ENCODE peak calls at places on chromosomes 7 and 10, in eight cellular contexts. Q, X, V, N, E, Y, P and M are unnamed samples. For H3K9me3, the result is how much of the 10 kb centered on the place peaks cover.

GRCh38 chr10:77578583-77579227 is 58.9 kb downstream of the KCNMA1 start:
- DNase-seq in Q (no peak), X (no peak), V (peak), N (no peak), E (no peak), Y (no peak), P (no peak), M (no peak)

GRCh38 chr7:114916261-114916892 is 5.5 kb upstream of the MDFIC start:
- DNase-seq in Q (no peak), X (no peak), V (no peak), N (no peak), E (no peak), Y (no peak), P (no peak), M (no peak)

GRCh38 chr10:22103701-22104100 is 100.2 kb upstream of the DNAJC1 start:
- DNase-seq in Q (peak), X (no peak), V (peak), N (no peak), E (peak), Y (no peak), P (no peak), M (no peak)

GRCh38 chr7:136229819-136230609 is 252.9 kb upstream of the MTPN start:
- DNase-seq in Q (no peak), X (no peak), V (no peak), N (no peak), E (no peak), Y (no peak), P (no peak), M (no peak)

GRCh38 chr10:97312897-97313296 is 6.2 kb upstream of the FRAT1 start:
- DNase-seq in Q (no peak), X (no peak), V (no peak), N (no peak), E (no peak), Y (no peak), P (no peak), M (no peak)

GRCh38 chr7:50329775-50330174 is 25.3 kb downstream of the IKZF1 start:
- DNase-seq in Q (no peak), X (no peak), V (no peak), N (no peak), E (no peak), Y (peak), P (no peak), M (no peak)

GRCh38 chr7:28405662-28406061 is 6.7 kb upstream of the CREB5 start:
- DNase-seq in Q (peak), X (no peak), V (peak), N (peak), E (peak), Y (peak), P (peak), M (no peak)

GRCh38 chr10:118971187-118971586 is 58.3 kb upstream of the NANOS1 start:
- DNase-seq in Q (no peak), X (no peak), V (no peak), N (no peak), E (no peak), Y (no peak), P (no peak), M (no peak)

GRCh38 chr7:91054374-91054773 is 209.9 kb upstream of the FZD1 start:
- DNase-seq in Q (no peak), X (no peak), V (no peak), N (no peak), E (no peak), Y (no peak), P (no peak), M (no peak)

GRCh38 chr7:128017460-128017859 is 13.8 kb downstream of the LRRC4 start:
- DNase-seq in Q (no peak), X (no peak), V (no peak), N (no peak), E (no peak), Y (no peak), P (no peak), M (no peak)

GRCh38 chr7:80312139-80312661 is 177.6 kb downstream of the GNAI1 start:
- DNase-seq in Q (peak), X (no peak), V (peak), N (no peak), E (peak), Y (peak), P (peak), M (no peak)

GRCh38 chr7:122858310-122858709 is 27.9 kb downstream of the CADPS2 start:
- DNase-seq in Q (no peak), X (no peak), V (no peak), N (no peak), E (no peak), Y (no peak), P (no peak), M (no peak)

GRCh38 chr7:19215421-19215820 is 70.2 kb upstream of the FERD3L start:
- DNase-seq in Q (peak), X (no peak), V (peak), N (no peak), E (peak), Y (no peak), P (peak), M (no peak)

GRCh38 chr10:103507235-103508191 is 14.0 kb downstream of the NEURL1 start:
- DNase-seq in Q (no peak), X (no peak), V (no peak), N (no peak), E (no peak), Y (no peak), P (no peak), M (no peak)

GRCh38 chr10:1213707-1214675 is 157.8 kb downstream of the WDR37 start:
- DNase-seq in Q (no peak), X (no peak), V (no peak), N (no peak), E (no peak), Y (no peak), P (no peak), M (no peak)

GRCh38 chr7:78333530-78333929 is 535.0 kb downstream of the PHTF2 start:
- DNase-seq in Q (no peak), X (no peak), V (no peak), N (no peak), E (no peak), Y (no peak), P (no peak), M (no peak)

GRCh38 chr7:6106140-6106904 is 75.1 kb downstream of the ANKRD61 start:
- DNase-seq in Q (peak), X (peak), V (peak), N (no peak), E (peak), Y (peak), P (no peak), M (peak)

GRCh38 chr10:25696013-25696708 is 237.9 kb upstream of the MYO3A start:
- DNase-seq in Q (no peak), X (no peak), V (no peak), N (no peak), E (no peak), Y (no peak), P (no peak), M (no peak)

GRCh38 chr7:153910604-153911003 is 141.6 kb upstream of the DPP6 start:
- DNase-seq in Q (no peak), X (no peak), V (no peak), N (no peak), E (no peak), Y (no peak), P (no peak), M (no peak)
- H3K9me3 ChIP-seq in Q (under half), X (under half), V (under half), N (under half), E (under half), Y (under half), P (under half), M (under half)

GRCh38 chr7:144653449-144653848 is 182.4 kb downstream of the TPK1 start:
- DNase-seq in Q (no peak), X (no peak), V (no peak), N (no peak), E (no peak), Y (no peak), P (no peak), M (no peak)

GRCh38 chr7:144659211-144659610 is 176.6 kb downstream of the TPK1 start:
- DNase-seq in Q (no peak), X (no peak), V (no peak), N (no peak), E (no peak), Y (no peak), P (no peak), M (no peak)

GRCh38 chr7:144656960-144657359 is 178.9 kb downstream of the TPK1 start:
- DNase-seq in Q (no peak), X (no peak), V (no peak), N (no peak), E (no peak), Y (no peak), P (no peak), M (no peak)
- TF ChIP-seq CTCF in Q (no peak), X (no peak), V (peak), N (no peak), E (no peak), Y (no peak), P (no peak), M (no peak)

DNA sequence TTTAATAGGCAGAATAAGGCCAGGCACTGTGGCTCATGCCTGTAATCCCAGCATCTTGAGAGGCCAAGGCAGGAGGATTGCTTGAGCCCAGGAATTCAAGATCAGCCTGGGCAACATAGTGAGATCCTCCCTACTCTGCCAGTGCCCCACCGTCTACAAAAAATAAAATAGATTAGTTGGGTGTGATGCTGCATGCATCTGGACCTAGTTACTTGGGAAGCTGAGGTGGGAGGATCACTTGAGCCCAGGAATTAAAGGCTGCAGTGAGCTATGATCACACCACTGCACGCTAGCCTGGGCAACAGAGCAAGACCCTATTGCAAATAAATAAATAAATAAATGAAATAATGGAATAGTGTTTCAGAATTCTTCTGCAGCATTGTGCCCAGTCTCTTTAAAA is 16.2 kb downstream of the FAM200A start:
- DNase-seq in Q (no peak), X (no peak), V (no peak), N (no peak), E (no peak), Y (no peak), P (no peak), M (no peak)
- H3K9me3 ChIP-seq in Q (under half), X (under half), V (under half), N (half or more), E (under half), Y (under half), P (half or more), M (half or more)

DNA sequence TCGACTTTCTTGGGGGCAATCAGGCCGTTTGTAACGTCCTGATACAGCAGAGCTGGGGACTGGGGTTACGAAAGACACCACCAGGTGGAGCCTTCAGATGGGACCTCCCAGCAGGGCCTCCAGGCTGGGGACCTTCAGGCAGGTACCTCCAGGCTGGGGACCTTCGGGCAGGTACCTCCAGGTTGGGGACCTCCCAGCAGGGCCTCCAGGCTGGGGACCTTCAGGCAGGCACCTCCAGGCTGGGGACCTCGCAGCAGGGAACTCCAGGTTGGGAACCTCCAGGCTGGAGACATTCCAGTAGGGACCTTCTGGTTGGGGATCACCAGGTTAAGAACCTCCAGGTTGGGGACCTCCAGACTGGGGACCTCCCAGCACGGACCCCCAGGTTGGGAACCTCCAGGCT is 23.5 kb upstream of the GPR146 start:
- DNase-seq in Q (no peak), X (no peak), V (peak), N (peak), E (no peak), Y (no peak), P (no peak), M (peak)
- TF ChIP-seq CTCF in Q (no peak), X (no peak), V (peak), N (peak), E (no peak), Y (no peak), P (no peak), M (no peak)

DNA sequence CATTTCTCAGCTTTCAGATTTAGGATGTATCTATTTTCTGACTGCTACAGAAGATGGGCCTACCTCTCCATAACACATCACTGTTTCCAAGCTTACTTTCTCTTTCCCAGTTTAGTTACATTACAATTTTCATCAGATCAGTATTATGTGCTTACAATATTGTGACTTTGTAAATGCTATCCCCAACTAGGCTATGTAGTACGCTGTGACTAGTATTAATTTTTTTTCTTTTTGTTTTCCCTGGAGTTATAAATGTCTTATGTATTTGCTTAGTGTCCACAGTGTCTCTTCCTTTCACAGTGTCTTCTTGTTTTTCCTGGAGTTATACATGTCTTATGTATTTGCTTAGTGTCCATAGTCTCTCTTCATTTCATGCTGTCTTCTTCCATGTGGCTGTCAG is 188.9 kb downstream of the PTPRN2 start:
- DNase-seq in Q (no peak), X (no peak), V (no peak), N (no peak), E (no peak), Y (no peak), P (no peak), M (no peak)
- H3K9me3 ChIP-seq in Q (under half), X (under half), V (under half), N (under half), E (under half), Y (under half), P (half or more), M (under half)

DNA sequence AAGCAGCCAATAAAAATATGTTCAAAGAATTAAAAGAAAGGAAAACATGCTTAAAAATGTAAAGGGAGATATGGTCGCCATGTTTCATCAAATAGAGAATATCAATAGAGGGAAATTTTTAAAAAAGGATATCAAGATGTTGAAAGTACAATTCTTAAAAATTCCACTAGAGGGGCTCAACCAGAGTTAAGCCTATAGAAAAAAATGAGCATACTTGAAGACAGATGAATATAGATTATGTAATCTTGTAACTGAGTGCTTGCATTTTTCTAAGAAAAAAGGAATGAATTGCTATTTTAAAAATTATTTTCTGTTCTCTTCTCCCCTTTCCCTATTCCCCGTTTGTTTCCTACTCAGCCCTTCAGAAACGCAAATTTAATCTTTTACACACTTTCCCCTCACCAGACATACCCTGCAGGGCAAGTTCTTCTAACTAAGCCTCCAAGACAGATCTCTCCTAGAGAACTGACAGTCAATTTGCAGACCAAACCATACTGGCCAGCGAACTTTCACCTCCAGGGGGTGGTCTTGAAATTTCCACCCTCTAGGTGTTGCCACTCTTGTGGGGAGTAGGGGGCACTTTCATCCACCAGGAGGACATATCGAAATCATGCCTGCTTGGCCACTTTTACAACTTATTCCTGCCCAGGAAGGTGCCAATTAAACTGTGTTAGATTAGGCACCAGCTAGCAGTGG is 67.7 kb downstream of the NSUN6 start:
- DNase-seq in Q (peak), X (no peak), V (peak), N (no peak), E (peak), Y (no peak), P (no peak), M (no peak)
- TF ChIP-seq CTCF in Q (peak), X (peak), V (peak), N (no peak), E (no peak), Y (peak), P (peak), M (peak)

DNA sequence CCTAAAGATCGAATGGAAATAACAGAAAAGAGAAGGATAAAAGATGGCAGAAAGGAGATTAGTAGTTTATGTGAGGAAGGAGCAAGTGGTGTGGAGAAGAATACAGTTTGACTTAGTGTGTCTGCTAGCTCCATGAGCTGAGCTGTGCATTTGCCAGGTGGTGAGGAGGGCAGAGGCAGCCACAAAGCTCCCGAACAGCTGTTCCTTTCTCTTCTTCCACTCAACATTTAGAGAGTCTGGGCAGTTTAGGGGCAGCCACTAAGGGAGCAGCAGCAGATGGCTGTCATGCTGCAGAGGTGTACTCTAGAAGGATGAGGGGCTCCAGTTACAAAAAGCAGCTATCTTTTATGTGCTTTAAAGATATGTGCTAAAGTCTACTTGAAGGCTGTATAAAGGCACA is 674.4 kb downstream of the GRM8 start:
- DNase-seq in Q (no peak), X (no peak), V (no peak), N (no peak), E (no peak), Y (no peak), P (no peak), M (no peak)
- H3K9me3 ChIP-seq in Q (under half), X (under half), V (under half), N (under half), E (under half), Y (under half), P (under half), M (under half)